ENCODE peak calls at places on chromosomes 2 and 18, in five cellular contexts. T, Z, O, H and D are unnamed samples.

GRCh38 chr2:8036366-8036765 is 645.5 kb upstream of the ID2 start:
- DNase-seq in O (no peak), T (no peak), Z (no peak), H (no peak), D (no peak)

GRCh38 chr18:23593720-23594119 is 7.4 kb upstream of the NPC1 start:
- DNase-seq in H (no peak), Z (peak; percentile 72), O (peak; percentile 87), T (peak; percentile 95), D (peak; percentile 52)

GRCh38 chr18:26133652-26134051 is at the start of gene PSMA8:
- DNase-seq in Z (peak; percentile 1), H (peak; percentile 14), T (no peak), O (no peak), D (no peak)

GRCh38 chr18:48934708-48935432 is 15.9 kb downstream of the SMAD7 start:
- DNase-seq in T (no peak), H (no peak), O (no peak), Z (peak; percentile 49), D (no peak)

GRCh38 chr18:70659026-70659726 is 370.3 kb downstream of the SOCS6 start:
- DNase-seq in H (peak; percentile 34), Z (no peak), T (no peak), O (peak; percentile 7), D (no peak)

GRCh38 chr18:10234912-10235439 is 219.5 kb upstream of the APCDD1 start:
- DNase-seq in Z (no peak), H (peak; percentile 30), O (peak; percentile 85), T (no peak), D (no peak)

GRCh38 chr18:48459016-48459415 is 49.8 kb upstream of the ZBTB7C start:
- DNase-seq in Z (peak; percentile 6), O (no peak), H (no peak), T (no peak), D (no peak)

GRCh38 chr18:50986360-50987087 is 18.7 kb downstream of the ELAC1 start:
- DNase-seq in T (peak; percentile 23), Z (no peak), O (peak; percentile 65), H (no peak), D (peak; percentile 50)

GRCh38 chr2:123958011-123958410 is 67.1 kb upstream of the CNTNAP5 start:
- DNase-seq in T (peak; percentile 74), Z (no peak), H (no peak), O (no peak), D (no peak)
- H4K20me1 ChIP-seq in T (no peaks in the 10 kb centered on the region), Z (no peaks in the 10 kb centered on the region), H (no peaks in the 10 kb centered on the region), O (no peaks in the 10 kb centered on the region), D (no peaks in the 10 kb centered on the region)

DNA sequence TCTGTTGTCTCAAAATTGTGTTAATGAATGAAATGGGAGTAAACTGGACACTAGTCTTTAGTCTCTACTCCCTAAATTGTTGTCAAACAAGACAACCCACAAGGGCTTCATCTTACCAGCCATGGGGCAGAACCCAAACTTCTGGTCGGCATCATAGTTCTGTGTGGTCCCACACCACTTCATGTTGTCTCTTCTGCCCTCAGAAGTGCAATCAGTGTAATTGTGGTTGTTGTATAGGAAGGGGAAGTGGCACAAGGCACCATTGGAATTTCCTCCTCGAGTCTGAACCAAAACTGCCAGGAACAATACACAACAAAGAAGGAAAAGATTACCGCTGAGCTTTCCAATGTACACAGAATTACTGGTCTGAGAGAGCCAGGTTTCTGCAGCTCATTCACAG is 12.6 kb downstream of the FN1 start:
- DNase-seq in O (no peak), Z (peak; percentile 80), T (no peak), H (no peak), D (no peak)
- H3K36me3 ChIP-seq in O (peaks cover 70% of the 10 kb centered on the region), Z (peaks cover 76% of the 10 kb centered on the region), T (peaks cover 55% of the 10 kb centered on the region), H (no peaks in the 10 kb centered on the region), D (no peaks in the 10 kb centered on the region)

GRCh38 chr2:208441951-208442350 is 35.4 kb downstream of the PTH2R start:
- DNase-seq in T (no peak), Z (no peak), O (no peak), H (no peak), D (no peak)
- H3K27me3 ChIP-seq in T (peaks cover 79% of the 10 kb centered on the region), Z (no peaks in the 10 kb centered on the region), O (no peaks in the 10 kb centered on the region), H (no peaks in the 10 kb centered on the region), D (no peaks in the 10 kb centered on the region)

GRCh38 chr2:54609647-54610046 is 113.8 kb upstream of the EML6 start:
- DNase-seq in T (no peak), O (no peak), H (no peak), Z (peak; percentile 43), D (no peak)
- H4K20me1 ChIP-seq in T (peaks cover 48% of the 10 kb centered on the region), O (peaks cover 61% of the 10 kb centered on the region), H (peaks cover 97% of the 10 kb centered on the region), Z (no peaks in the 10 kb centered on the region), D (peaks cover 30% of the 10 kb centered on the region)

GRCh38 chr18:37544196-37544595 is 21.4 kb downstream of the CELF4 start:
- DNase-seq in Z (no peak), T (no peak), H (no peak), O (no peak), D (no peak)

GRCh38 chr18:37543321-37543720 is 22.3 kb downstream of the CELF4 start:
- DNase-seq in H (no peak), T (no peak), O (no peak), Z (no peak), D (no peak)

GRCh38 chr18:37540424-37541121 is 25.0 kb downstream of the CELF4 start:
- DNase-seq in H (no peak), O (no peak), T (no peak), Z (no peak), D (no peak)

GRCh38 chr18:37539236-37539635 is 26.4 kb downstream of the CELF4 start:
- DNase-seq in Z (no peak), O (no peak), H (no peak), T (no peak), D (no peak)

DNA sequence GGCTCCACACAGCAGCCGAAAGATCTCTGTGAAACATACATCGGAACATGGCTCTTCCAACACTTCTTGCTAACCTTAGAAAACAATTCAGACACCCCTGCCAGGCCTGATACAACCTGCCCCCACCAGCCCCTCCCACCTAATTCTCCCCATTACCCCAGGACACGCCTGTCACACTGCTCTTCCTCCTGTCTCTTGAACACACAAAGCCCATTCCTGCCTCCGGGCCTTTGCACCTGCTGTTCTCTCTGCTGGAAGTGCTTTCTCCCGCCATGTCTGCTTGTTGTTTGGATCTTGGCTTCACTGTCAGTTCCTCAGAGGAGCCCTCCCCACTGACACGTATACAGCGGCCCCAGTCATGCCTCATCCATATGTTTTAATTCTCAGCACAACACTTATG is 24.1 kb downstream of the CELF4 start:
- DNase-seq in Z (no peak), T (no peak), H (no peak), O (no peak), D (no peak)
- H3K36me3 ChIP-seq in Z (no peaks in the 10 kb centered on the region), T (no peaks in the 10 kb centered on the region), H (no peaks in the 10 kb centered on the region), O (no peaks in the 10 kb centered on the region), D (no peaks in the 10 kb centered on the region)

GRCh38 chr18:77249583-77250500 is at the start of gene GALR1:
- DNase-seq in Z (no peak), O (no peak), H (no peak), T (no peak), D (no peak)

GRCh38 chr18:77248873-77249582 is 620 bp upstream of the GALR1 start:
- DNase-seq in O (no peak), T (no peak), Z (no peak), H (no peak), D (no peak)

GRCh38 chr18:77250501-77250925 is 865 bp downstream of the GALR1 start:
- DNase-seq in H (no peak), T (no peak), O (no peak), Z (no peak), D (no peak)

GRCh38 chr18:77251730-77252050 is 2.0 kb downstream of the GALR1 start:
- DNase-seq in Z (no peak), H (no peak), T (no peak), O (no peak), D (no peak)

GRCh38 chr18:77250926-77251729 is 1.5 kb downstream of the GALR1 start:
- DNase-seq in Z (no peak), H (no peak), O (no peak), T (no peak), D (no peak)
- H3K27me3 ChIP-seq in Z (peaks cover 21% of the 10 kb centered on the region), H (peaks cover 78% of the 10 kb centered on the region), O (peaks cover 43% of the 10 kb centered on the region), T (peaks cover 22% of the 10 kb centered on the region), D (peaks cover 21% of the 10 kb centered on the region)

DNA sequence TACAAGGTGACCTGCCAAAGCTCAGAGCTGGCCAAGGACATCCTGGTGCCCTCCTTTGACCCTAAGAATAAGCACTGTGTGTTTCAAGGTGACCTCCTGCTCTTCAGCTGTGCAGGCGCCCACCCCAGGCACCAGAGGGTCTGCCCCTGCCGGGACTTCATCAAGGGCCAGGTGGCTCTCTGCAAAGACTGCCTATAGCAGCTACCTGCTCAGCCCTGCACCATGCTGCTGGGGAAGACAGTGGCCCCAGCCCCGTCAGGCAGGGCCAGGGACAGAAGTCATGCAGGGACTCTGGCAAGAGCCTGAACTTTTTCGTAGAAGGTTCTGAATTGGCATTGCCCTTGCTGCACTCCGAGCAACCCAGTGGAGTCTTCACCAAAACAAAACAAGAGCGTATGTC is 194.8 kb downstream of the MGAT5 start:
- DNase-seq in O (no peak), Z (no peak), H (no peak), T (no peak), D (no peak)
- H4K20me1 ChIP-seq in O (no peaks in the 10 kb centered on the region), Z (no peaks in the 10 kb centered on the region), H (no peaks in the 10 kb centered on the region), T (no peaks in the 10 kb centered on the region), D (no peaks in the 10 kb centered on the region)

DNA sequence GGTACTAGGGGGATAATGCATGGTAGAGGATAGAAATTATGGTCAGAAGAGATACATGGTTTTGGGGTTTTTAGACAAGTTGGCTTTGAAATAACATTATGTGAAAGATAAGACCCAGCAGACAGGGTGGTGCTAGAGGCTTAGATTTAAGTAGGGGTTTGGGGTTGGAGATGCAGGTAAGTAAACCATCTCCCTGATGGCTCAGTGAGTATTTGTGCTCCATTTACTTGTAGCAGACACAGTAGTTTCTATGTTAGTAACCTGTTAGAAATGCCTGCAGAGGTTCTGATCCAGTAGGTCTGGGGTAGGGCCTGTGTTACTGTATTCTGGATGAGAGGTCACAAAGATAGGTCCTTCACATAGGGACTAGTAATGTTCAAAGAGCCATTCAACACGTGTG is 13.7 kb downstream of the WDR43 start:
- DNase-seq in Z (no peak), H (no peak), O (no peak), T (no peak), D (no peak)
- H3K36me3 ChIP-seq in Z (peaks cover 26% of the 10 kb centered on the region), H (no peaks in the 10 kb centered on the region), O (peaks cover 41% of the 10 kb centered on the region), T (peaks cover 69% of the 10 kb centered on the region), D (peaks cover 62% of the 10 kb centered on the region)